ENCODE peak calls at places on chromosomes 1 and 21, in six cellular contexts. V is breast epithelium, R is IMR-90, U is sigmoid colon, J is prostate gland, E is stomach. I is an unnamed sample.

GRCh38 chr1:107935396-107936064 is 29.4 kb downstream of the VAV3 start:
- DNase-seq in V (no peak), R (no peak), U (no peak), J (no peak), E (no peak), I (no peak)

GRCh38 chr1:161676958-161677689 is 14.2 kb downstream of the FCGR2B start:
- DNase-seq in V (no peak), R (no peak), U (no peak), J (no peak), E (peak; percentile 32), I (no peak)

GRCh38 chr1:18373882-18374493 is 106.7 kb upstream of the KLHDC7A start:
- DNase-seq in V (no peak), R (no peak), U (no peak), J (no peak), E (no peak), I (peak; percentile 62)

GRCh38 chr1:244049969-244050834 is 881 bp upstream of the ZBTB18 start:
- DNase-seq in V (no peak), R (no peak), U (no peak), J (peak; percentile 17), E (no peak), I (peak; percentile 34)

GRCh38 chr1:77494036-77494435 is 188.4 kb downstream of the ZZZ3 start:
- DNase-seq in V (no peak), R (no peak), U (no peak), J (no peak), E (no peak), I (no peak)

GRCh38 chr21:37917612-37918011 is 1.4 kb upstream of the KCNJ6 start:
- DNase-seq in V (no peak), R (peak; percentile 87), U (no peak), J (no peak), E (no peak), I (no peak)

GRCh38 chr1:67535474-67535873 is 105.3 kb upstream of the SERBP1 start:
- DNase-seq in V (peak; percentile 79), R (peak; percentile 87), U (peak; percentile 88), J (peak; percentile 67), E (peak; percentile 85), I (peak; percentile 90)

GRCh38 chr1:64136296-64136695 is 67.1 kb upstream of the UBE2U start:
- DNase-seq in V (no peak), R (no peak), U (no peak), J (no peak), E (no peak), I (no peak)

GRCh38 chr21:28473530-28474225 is 519.0 kb downstream of the LTN1 start:
- DNase-seq in V (no peak), R (peak; percentile 61), U (no peak), J (no peak), E (no peak), I (no peak)

GRCh38 chr1:201904579-201904978 is 15.9 kb downstream of the SHISA4 start:
- DNase-seq in V (peak; percentile 81), R (peak; percentile 94), U (peak; percentile 93), J (peak; percentile 31), E (no peak), I (peak; percentile 74)

GRCh38 chr1:225896937-225897549 is 8.1 kb upstream of the LEFTY1 start:
- DNase-seq in V (no peak), R (peak; percentile 34), U (no peak), J (peak; percentile 67), E (peak; percentile 73), I (no peak)

GRCh38 chr1:38394303-38394702 is 347.7 kb upstream of the POU3F1 start:
- DNase-seq in V (no peak), R (no peak), U (no peak), J (no peak), E (no peak), I (no peak)

GRCh38 chr1:27004471-27005165 is 8.0 kb downstream of the TENT5B start:
- DNase-seq in V (no peak), R (peak; percentile 67), U (peak; percentile 85), J (no peak), E (peak; percentile 61), I (no peak)

GRCh38 chr1:234595899-234596298 is 14.1 kb downstream of the IRF2BP2 start:
- DNase-seq in V (no peak), R (no peak), U (no peak), J (no peak), E (no peak), I (no peak)

GRCh38 chr1:227934476-227935313 is 13.0 kb downstream of the WNT9A start:
- DNase-seq in V (no peak), R (peak; percentile 45), U (peak; percentile 87), J (no peak), E (no peak), I (no peak)

GRCh38 chr1:90834354-90835171 is 117.5 kb upstream of the BARHL2 start:
- DNase-seq in V (no peak), R (no peak), U (no peak), J (no peak), E (no peak), I (no peak)

GRCh38 chr1:9842781-9843575 is 19.2 kb upstream of the CLSTN1 start:
- DNase-seq in V (no peak), R (no peak), U (no peak), J (peak; percentile 58), E (peak; percentile 45), I (no peak)

GRCh38 chr1:163875214-163875926 is 553.6 kb downstream of the NUF2 start:
- DNase-seq in V (no peak), R (peak; percentile 22), U (peak; percentile 79), J (no peak), E (no peak), I (no peak)

GRCh38 chr1:7250176-7250575 is 464.9 kb downstream of the CAMTA1 start:
- DNase-seq in V (no peak), R (no peak), U (no peak), J (no peak), E (no peak), I (no peak)

GRCh38 chr21:25897383-25897782 is 162.6 kb downstream of the GABPA start:
- DNase-seq in V (no peak), R (no peak), U (no peak), J (no peak), E (no peak), I (no peak)

GRCh38 chr1:212242288-212242984 is 42.8 kb upstream of the PPP2R5A start:
- DNase-seq in V (no peak), R (no peak), U (no peak), J (peak; percentile 33), E (no peak), I (no peak)

GRCh38 chr1:115670476-115671175 is 28.9 kb downstream of the VANGL1 start:
- DNase-seq in V (no peak), R (peak; percentile 45), U (no peak), J (peak; percentile 38), E (no peak), I (no peak)

GRCh38 chr1:246110343-246111219 is 396.5 kb downstream of the SMYD3 start:
- DNase-seq in V (no peak), R (peak; percentile 78), U (peak; percentile 90), J (no peak), E (no peak), I (no peak)

DNA sequence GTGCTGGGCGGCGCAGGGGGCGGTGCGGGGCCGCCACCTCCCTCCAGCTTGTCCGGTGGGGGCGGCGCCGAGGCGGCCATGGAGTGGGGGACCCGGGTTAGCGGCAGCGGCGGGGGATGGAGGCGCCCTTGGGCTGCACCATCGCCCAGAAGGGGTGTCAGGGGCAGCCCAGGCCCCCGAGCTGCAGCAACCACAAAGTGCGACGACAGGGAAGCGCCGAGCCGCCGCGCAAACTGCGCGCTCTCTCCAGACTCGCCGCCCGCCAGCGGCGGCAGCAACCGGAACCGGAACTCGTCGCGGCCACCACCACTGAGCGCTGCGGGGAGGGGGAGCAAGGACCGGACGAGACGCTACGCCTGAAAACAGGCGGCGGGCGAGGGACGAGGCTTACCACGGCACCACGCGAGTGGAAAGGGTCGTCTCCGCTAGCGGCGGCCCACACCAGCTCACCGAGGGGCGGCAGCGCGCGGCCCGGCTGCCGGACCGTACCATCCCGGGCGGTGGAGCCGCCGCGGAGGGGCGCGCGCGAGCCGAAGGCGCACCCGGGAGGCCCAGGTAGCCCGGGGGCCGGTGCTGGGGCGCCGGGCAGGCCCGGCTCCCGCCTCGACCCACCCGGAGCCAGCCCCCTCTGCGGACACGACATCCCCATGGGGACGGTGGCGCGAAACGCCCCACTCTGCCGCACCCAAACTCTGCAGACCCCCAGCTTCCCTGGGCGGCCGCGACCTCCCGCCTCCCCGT is at the start of gene PYGO2:
- DNase-seq in V (peak; percentile 70), R (peak; percentile 66), U (peak; percentile 88), J (peak; percentile 72), E (peak; percentile 81), I (peak; percentile 85)
- TF ChIP-seq POLR2A in V (peak; percentile 32), R (peak; percentile 40), U (peak; percentile 87), J (peak; percentile 59), E (no peak), I (peak; percentile 38)

GRCh38 chr1:46690931-46691411 is 19.3 kb downstream of the TEX38 start:
- DNase-seq in V (no peak), R (no peak), U (no peak), J (no peak), E (no peak), I (no peak)

GRCh38 chr1:46692806-46693770 is 21.4 kb downstream of the TEX38 start:
- DNase-seq in V (no peak), R (no peak), U (no peak), J (no peak), E (no peak), I (no peak)

GRCh38 chr1:46689897-46690296 is 18.2 kb downstream of the TEX38 start:
- DNase-seq in V (no peak), R (no peak), U (no peak), J (no peak), E (no peak), I (no peak)

GRCh38 chr1:46689326-46689725 is 17.7 kb downstream of the TEX38 start:
- DNase-seq in V (no peak), R (no peak), U (no peak), J (no peak), E (no peak), I (no peak)

DNA sequence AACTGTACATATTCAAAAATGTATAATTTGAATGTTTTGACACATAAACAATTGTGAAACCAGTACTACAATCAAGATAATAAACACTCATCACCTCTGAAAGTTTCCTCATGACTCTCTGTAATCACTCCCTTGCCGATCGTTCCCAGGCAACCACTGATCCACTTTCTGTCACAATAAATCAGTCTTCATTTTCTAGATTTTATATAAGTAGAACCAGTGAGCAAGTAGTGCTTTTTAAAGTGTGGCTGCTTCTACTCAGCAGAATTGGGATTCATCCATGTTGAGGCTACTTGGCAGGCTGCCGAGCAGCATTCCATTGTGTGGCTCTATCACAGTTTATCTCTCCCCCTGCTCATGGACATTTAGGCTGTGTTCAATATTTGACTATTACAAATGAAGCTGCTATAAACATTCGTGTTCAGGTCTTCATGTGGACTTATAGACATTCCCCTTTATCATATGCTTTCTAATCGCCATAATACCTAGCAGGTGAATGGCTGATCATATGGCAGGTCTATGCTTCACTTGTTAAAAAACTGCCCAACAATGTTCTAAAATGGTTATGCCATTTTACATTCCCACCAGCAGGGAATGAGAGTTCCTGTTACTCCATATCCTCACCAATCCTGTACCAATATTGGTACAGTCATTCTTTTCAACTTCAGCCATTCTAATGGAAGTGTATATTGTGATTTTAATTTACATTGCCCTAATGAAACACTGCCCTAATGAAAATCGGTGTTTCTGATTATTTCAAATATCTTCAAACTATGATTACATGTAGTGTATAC is 20.5 kb downstream of the TEX38 start:
- DNase-seq in V (no peak), R (peak; percentile 38), U (no peak), J (no peak), E (no peak), I (peak; percentile 53)
- H3K36me3 ChIP-seq in V (peaks cover 12% of the 10 kb centered on the region), R (peaks cover 42% of the 10 kb centered on the region), U (peaks cover 59% of the 10 kb centered on the region), J (no peaks in the 10 kb centered on the region), E (peaks cover 49% of the 10 kb centered on the region), I (no peaks in the 10 kb centered on the region)

GRCh38 chr21:34599534-34600101 is 15.3 kb downstream of the RCAN1 start:
- DNase-seq in V (no peak), R (no peak), U (no peak), J (no peak), E (no peak), I (no peak)
- TF ChIP-seq POLR2A in V (no peak), R (no peak), U (no peak), J (no peak), E (no peak), I (no peak)

GRCh38 chr1:23303524-23303923 is 40.6 kb downstream of the HNRNPR start:
- DNase-seq in V (no peak), R (no peak), U (no peak), J (no peak), E (no peak), I (no peak)
- H3K36me3 ChIP-seq in V (no peaks in the 10 kb centered on the region), R (peaks cover 27% of the 10 kb centered on the region), U (peaks cover 80% of the 10 kb centered on the region), J (no peaks in the 10 kb centered on the region), E (peaks cover 7% of the 10 kb centered on the region), I (no peaks in the 10 kb centered on the region)

I was measured in testis.